ENCODE peak calls at places on chromosomes 3 and 15, in six cellular contexts. F is psoas muscle, O is GM13976, I is fibroblast of pulmonary artery, C is neural progenitor cell, Q is mesothelial cell of epicardium. L is an unnamed sample.

GRCh38 chr15:29337156-29337959 is 67.7 kb upstream of the NSMCE3 start:
- DNase-seq in Q (no peak), F (no peak), I (peak; percentile 65), C (no peak), O (no peak), L (no peak)

GRCh38 chr15:37094542-37095196 is 5.7 kb downstream of the MEIS2 start:
- DNase-seq in C (no peak), Q (no peak), F (no peak), O (no peak), I (no peak), L (no peak)

GRCh38 chr3:33578325-33579180 is 138.3 kb upstream of the UBP1 start:
- DNase-seq in O (no peak), I (peak; percentile 42), C (peak; percentile 41), Q (no peak), F (no peak), L (no peak)

GRCh38 chr3:16069149-16069922 is 105.1 kb upstream of the GALNT15 start:
- DNase-seq in I (peak; percentile 95), O (no peak), Q (no peak), F (no peak), C (no peak), L (no peak)

GRCh38 chr3:129343643-129344360 is 65.1 kb downstream of the HMCES start:
- DNase-seq in F (peak; percentile 55), Q (no peak), C (peak; percentile 77), O (peak; percentile 76), I (peak; percentile 30), L (peak; percentile 64)

GRCh38 chr15:66921319-66921718 is 144.1 kb upstream of the SMAD3 start:
- DNase-seq in Q (no peak), O (no peak), I (no peak), C (no peak), F (no peak), L (no peak)

GRCh38 chr3:78765671-78766485 is 1001.9 kb downstream of the ROBO1 start:
- DNase-seq in Q (no peak), F (no peak), O (no peak), I (no peak), C (no peak), L (no peak)

GRCh38 chr3:29583861-29584260 is 303.0 kb downstream of the RBMS3 start:
- DNase-seq in I (no peak), Q (no peak), C (no peak), F (no peak), O (no peak), L (no peak)

GRCh38 chr15:97672586-97672985 is 287.9 kb upstream of the ARRDC4 start:
- DNase-seq in F (no peak), C (no peak), I (no peak), Q (no peak), O (no peak), L (no peak)

GRCh38 chr15:65368646-65369045 is 9.2 kb downstream of the IGDCC3 start:
- DNase-seq in O (no peak), F (no peak), I (no peak), C (peak; percentile 49), Q (no peak), L (no peak)

GRCh38 chr3:176789281-176789705 is 408.0 kb downstream of the TBL1XR1 start:
- DNase-seq in O (no peak), Q (no peak), F (no peak), I (no peak), C (no peak), L (no peak)

GRCh38 chr3:183487896-183488295 is 59.5 kb upstream of the MCF2L2 start:
- DNase-seq in C (no peak), O (no peak), F (no peak), Q (no peak), I (no peak), L (no peak)

GRCh38 chr3:8444883-8445282 is 56.7 kb upstream of the LMCD1 start:
- DNase-seq in F (no peak), C (no peak), O (no peak), Q (no peak), I (no peak), L (no peak)

GRCh38 chr3:108132727-108133373 is 42.0 kb upstream of the CD47 start:
- DNase-seq in I (peak; percentile 31), C (peak; percentile 34), Q (no peak), F (no peak), O (no peak), L (no peak)

GRCh38 chr3:69200384-69201068 is 78.1 kb upstream of the LMOD3 start:
- DNase-seq in O (no peak), F (no peak), C (peak; percentile 31), I (peak; percentile 65), Q (peak; percentile 50), L (no peak)

GRCh38 chr15:69976366-69976994 is 121.2 kb downstream of the TLE3 start:
- DNase-seq in C (peak; percentile 89), O (peak; percentile 55), Q (peak; percentile 69), F (no peak), I (peak; percentile 71), L (peak; percentile 56)

GRCh38 chr3:184354121-184354728 is 7.2 kb downstream of the CLCN2 start:
- DNase-seq in C (peak; percentile 69), O (peak; percentile 87), Q (peak; percentile 65), I (peak; percentile 41), F (peak; percentile 58), L (peak; percentile 83)

GRCh38 chr3:24605511-24605910 is 110.9 kb upstream of the THRB start:
- DNase-seq in F (no peak), Q (no peak), I (no peak), C (no peak), O (no peak), L (no peak)

GRCh38 chr3:40302784-40303183 is 6.7 kb upstream of the EIF1B start:
- DNase-seq in I (no peak), F (no peak), Q (no peak), O (no peak), C (no peak), L (no peak)

GRCh38 chr3:168024537-168024941 is 71.2 kb downstream of the GOLIM4 start:
- DNase-seq in C (no peak), I (peak; percentile 89), O (no peak), F (no peak), Q (no peak), L (no peak)

GRCh38 chr15:70348581-70349344 is 251.0 kb upstream of the TLE3 start:
- DNase-seq in Q (peak; percentile 37), O (no peak), F (peak; percentile 44), I (peak; percentile 56), C (no peak), L (no peak)

GRCh38 chr15:39963806-39964205 is 29.9 kb downstream of the EIF2AK4 start:
- DNase-seq in Q (no peak), C (no peak), I (no peak), O (no peak), F (no peak), L (no peak)

GRCh38 chr15:29045717-29046116 is 159.9 kb downstream of the APBA2 start:
- DNase-seq in F (no peak), Q (no peak), C (no peak), I (no peak), O (no peak), L (no peak)

GRCh38 chr15:90606641-90607040 is 76.9 kb downstream of the CRTC3 start:
- DNase-seq in F (no peak), O (no peak), Q (no peak), C (no peak), I (no peak), L (no peak)

GRCh38 chr3:45701167-45701867 is 12.1 kb downstream of the SACM1L start:
- DNase-seq in C (peak; percentile 73), I (no peak), O (no peak), Q (no peak), F (no peak), L (no peak)

GRCh38 chr15:40723919-40724318 is 28.9 kb downstream of the RAD51 start:
- DNase-seq in I (no peak), F (no peak), O (no peak), C (no peak), Q (no peak), L (no peak)

GRCh38 chr15:67127925-67128324 is 62.5 kb downstream of the SMAD3 start:
- DNase-seq in O (no peak), Q (no peak), C (no peak), I (peak; percentile 96), F (no peak), L (no peak)

GRCh38 chr15:77575203-77575934 is 57.3 kb downstream of the LINGO1 start:
- DNase-seq in O (no peak), C (no peak), F (no peak), Q (no peak), I (no peak), L (no peak)

GRCh38 chr15:77579498-77580188 is 53.1 kb downstream of the LINGO1 start:
- DNase-seq in C (no peak), F (no peak), Q (no peak), O (no peak), I (no peak), L (no peak)

GRCh38 chr15:77578641-77579372 is 53.9 kb downstream of the LINGO1 start:
- DNase-seq in Q (no peak), F (no peak), I (no peak), O (no peak), C (no peak), L (no peak)

GRCh38 chr15:77576538-77576937 is 56.2 kb downstream of the LINGO1 start:
- DNase-seq in O (no peak), F (no peak), Q (no peak), C (no peak), I (no peak), L (no peak)

DNA sequence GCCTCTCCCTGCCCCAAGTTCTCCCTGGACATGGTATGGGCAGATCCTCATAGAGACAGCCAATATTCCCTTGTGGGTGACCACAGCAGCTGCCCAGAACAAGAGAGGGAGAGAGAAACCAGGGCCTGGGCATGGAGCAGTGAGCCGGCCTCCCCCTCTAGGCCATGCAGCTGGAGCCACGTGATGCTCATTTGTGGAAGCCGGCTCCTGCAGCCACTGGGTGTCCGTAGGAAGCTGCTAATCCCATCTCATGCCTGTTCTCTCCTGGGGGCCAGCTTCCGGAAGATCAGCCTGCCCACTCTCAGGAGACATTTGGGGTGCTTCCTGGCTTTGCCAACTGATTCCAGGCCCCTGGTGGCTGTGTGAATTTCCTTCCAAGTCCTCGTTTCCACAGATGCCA is 55.4 kb downstream of the LINGO1 start:
- DNase-seq in O (no peak), C (peak; percentile 66), F (no peak), I (no peak), Q (no peak), L (no peak)
- TF ChIP-seq CTCF in O (no peak), C (no peak), F (no peak), I (no peak), Q (no peak), L (no peak)

DNA sequence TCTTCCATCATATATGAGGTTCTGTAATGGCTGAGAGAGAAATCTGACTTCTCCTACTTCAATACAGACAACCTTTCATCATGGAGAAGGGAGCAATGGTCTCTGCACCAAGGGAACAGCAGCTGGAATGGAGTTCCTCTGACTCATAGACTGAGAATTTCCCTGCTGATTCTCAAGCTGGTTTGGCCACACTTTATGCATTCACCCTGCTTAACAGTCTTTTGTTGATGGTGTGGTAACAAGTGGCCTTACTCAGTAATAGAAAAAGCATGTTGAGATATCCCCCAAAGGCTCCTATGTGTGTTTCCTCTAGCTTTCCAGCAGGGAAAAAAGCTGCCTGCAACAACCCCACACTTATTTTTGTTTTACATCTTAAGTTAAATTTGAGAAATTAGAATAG is 138.1 kb downstream of the GREM1 start:
- DNase-seq in C (no peak), Q (no peak), I (peak; percentile 99), F (no peak), O (no peak), L (no peak)
- TF ChIP-seq CTCF in C (no peak), Q (no peak), I (peak; percentile 21), F (no peak), O (no peak), L (no peak)

GRCh38 chr3:122774564-122774963 is 19.1 kb downstream of the HSPBAP1 start:
- DNase-seq in F (no peak), I (peak; percentile 24), O (peak; percentile 16), C (no peak), Q (no peak), L (peak; percentile 29)
- TF ChIP-seq CTCF in F (no peak), I (no peak), O (no peak), C (peak; percentile 17), Q (no peak), L (no peak)

GRCh38 chr15:42131826-42132806 is 24.3 kb downstream of the PLA2G4F start:
- DNase-seq in Q (no peak), O (no peak), F (no peak), I (no peak), C (peak; percentile 72), L (no peak)
- TF ChIP-seq CTCF in Q (no peak), O (no peak), F (no peak), I (no peak), C (no peak), L (no peak)

L was measured in GM20000.